ENCODE peak calls at places on chromosomes 3 and 15, in six cellular contexts. One of them, this sample, is unnamed.

GRCh38 chr3:177174607-177175006 is 22.7 kb downstream of the TBL1XR1 start:
- DNase-seq in activated T-cell treated with anti-CD3 and anti-CD28 coated beads for 48 hours: no peak
- DNase-seq in stimulated activated CD4-positive, alpha-beta T cell treated with anti-CD3 and anti-CD28 coated beads, TNF-alpha, amount 100 ng/mL, for 4 hours: no peak
- DNase-seq in BJ: no peak
- DNase-seq in lung: no peak
- DNase-seq in AG10803: no peak
- DNase-seq in this sample: no peak

GRCh38 chr3:4722103-4722502 is 229.0 kb downstream of the ITPR1 start:
- DNase-seq in BJ: no peak
- DNase-seq in AG10803: peak
- DNase-seq in lung: no peak
- DNase-seq in activated T-cell treated with anti-CD3 and anti-CD28 coated beads for 48 hours: no peak
- DNase-seq in stimulated activated CD4-positive, alpha-beta T cell treated with anti-CD3 and anti-CD28 coated beads, TNF-alpha, amount 100 ng/mL, for 4 hours: no peak
- DNase-seq in this sample: no peak

GRCh38 chr15:25691544-25692430 is 171.3 kb downstream of the ATP10A start:
- DNase-seq in BJ: no peak
- DNase-seq in AG10803: peak
- DNase-seq in activated T-cell treated with anti-CD3 and anti-CD28 coated beads for 48 hours: no peak
- DNase-seq in stimulated activated CD4-positive, alpha-beta T cell treated with anti-CD3 and anti-CD28 coated beads, TNF-alpha, amount 100 ng/mL, for 4 hours: no peak
- DNase-seq in lung: no peak
- DNase-seq in this sample: no peak

GRCh38 chr15:71844916-71845315 is 34.6 kb downstream of the NR2E3 start:
- DNase-seq in stimulated activated CD4-positive, alpha-beta T cell treated with anti-CD3 and anti-CD28 coated beads, TNF-alpha, amount 100 ng/mL, for 4 hours: no peak
- DNase-seq in AG10803: no peak
- DNase-seq in activated T-cell treated with anti-CD3 and anti-CD28 coated beads for 48 hours: no peak
- DNase-seq in BJ: no peak
- DNase-seq in lung: no peak
- DNase-seq in this sample: no peak

GRCh38 chr3:33426068-33426467 is 14.1 kb downstream of the UBP1 start:
- DNase-seq in AG10803: no peak
- DNase-seq in BJ: no peak
- DNase-seq in lung: no peak
- DNase-seq in activated T-cell treated with anti-CD3 and anti-CD28 coated beads for 48 hours: no peak
- DNase-seq in stimulated activated CD4-positive, alpha-beta T cell treated with anti-CD3 and anti-CD28 coated beads, TNF-alpha, amount 100 ng/mL, for 4 hours: no peak
- DNase-seq in this sample: no peak

GRCh38 chr3:40843851-40844548 is 319.2 kb downstream of the ZNF621 start:
- DNase-seq in BJ: peak
- DNase-seq in AG10803: no peak
- DNase-seq in stimulated activated CD4-positive, alpha-beta T cell treated with anti-CD3 and anti-CD28 coated beads, TNF-alpha, amount 100 ng/mL, for 4 hours: no peak
- DNase-seq in lung: no peak
- DNase-seq in activated T-cell treated with anti-CD3 and anti-CD28 coated beads for 48 hours: no peak
- DNase-seq in this sample: no peak

GRCh38 chr3:194999491-194999890 is 271.5 kb downstream of the XXYLT1 start:
- DNase-seq in BJ: no peak
- DNase-seq in AG10803: no peak
- DNase-seq in stimulated activated CD4-positive, alpha-beta T cell treated with anti-CD3 and anti-CD28 coated beads, TNF-alpha, amount 100 ng/mL, for 4 hours: no peak
- DNase-seq in lung: no peak
- DNase-seq in activated T-cell treated with anti-CD3 and anti-CD28 coated beads for 48 hours: no peak
- DNase-seq in this sample: no peak

GRCh38 chr15:79341361-79341760 is 30.4 kb downstream of the TMED3 start:
- DNase-seq in BJ: no peak
- DNase-seq in AG10803: no peak
- DNase-seq in stimulated activated CD4-positive, alpha-beta T cell treated with anti-CD3 and anti-CD28 coated beads, TNF-alpha, amount 100 ng/mL, for 4 hours: no peak
- DNase-seq in lung: no peak
- DNase-seq in activated T-cell treated with anti-CD3 and anti-CD28 coated beads for 48 hours: no peak
- DNase-seq in this sample: no peak

GRCh38 chr3:148023994-148024393 is 614.8 kb downstream of the ZIC1 start:
- DNase-seq in lung: no peak
- DNase-seq in stimulated activated CD4-positive, alpha-beta T cell treated with anti-CD3 and anti-CD28 coated beads, TNF-alpha, amount 100 ng/mL, for 4 hours: no peak
- DNase-seq in AG10803: peak
- DNase-seq in BJ: peak
- DNase-seq in activated T-cell treated with anti-CD3 and anti-CD28 coated beads for 48 hours: no peak
- DNase-seq in this sample: no peak

GRCh38 chr3:136957751-136958288 is at the start of gene IL20RB:
- DNase-seq in AG10803: peak
- DNase-seq in activated T-cell treated with anti-CD3 and anti-CD28 coated beads for 48 hours: no peak
- DNase-seq in stimulated activated CD4-positive, alpha-beta T cell treated with anti-CD3 and anti-CD28 coated beads, TNF-alpha, amount 100 ng/mL, for 4 hours: no peak
- DNase-seq in BJ: peak
- DNase-seq in lung: no peak
- DNase-seq in this sample: no peak

GRCh38 chr15:41885841-41886240 is 8.0 kb downstream of the SPTBN5 start:
- DNase-seq in stimulated activated CD4-positive, alpha-beta T cell treated with anti-CD3 and anti-CD28 coated beads, TNF-alpha, amount 100 ng/mL, for 4 hours: no peak
- DNase-seq in BJ: no peak
- DNase-seq in AG10803: no peak
- DNase-seq in lung: no peak
- DNase-seq in activated T-cell treated with anti-CD3 and anti-CD28 coated beads for 48 hours: no peak
- DNase-seq in this sample: no peak

GRCh38 chr3:130811552-130811951 is 64.9 kb upstream of the PIK3R4 start:
- DNase-seq in BJ: no peak
- DNase-seq in AG10803: no peak
- DNase-seq in lung: no peak
- DNase-seq in activated T-cell treated with anti-CD3 and anti-CD28 coated beads for 48 hours: no peak
- DNase-seq in stimulated activated CD4-positive, alpha-beta T cell treated with anti-CD3 and anti-CD28 coated beads, TNF-alpha, amount 100 ng/mL, for 4 hours: no peak
- DNase-seq in this sample: no peak

GRCh38 chr3:52317601-52318000 is 1.5 kb downstream of the DNAH1 start:
- DNase-seq in lung: peak
- DNase-seq in activated T-cell treated with anti-CD3 and anti-CD28 coated beads for 48 hours: peak
- DNase-seq in AG10803: peak
- DNase-seq in stimulated activated CD4-positive, alpha-beta T cell treated with anti-CD3 and anti-CD28 coated beads, TNF-alpha, amount 100 ng/mL, for 4 hours: peak
- DNase-seq in BJ: no peak
- DNase-seq in this sample: no peak